ENCODE peak calls at places on chromosomes 6 and 20, in five cellular contexts. Y is NCI-H187; K is transverse colon; O is lung microvascular endothelial cell; V is activated T-helper 1 cell treated with anti-CD3 and anti-CD28 coated beads, Interleukin-12 subunit alpha, Interleukin-12 subunit beta, Interleukin-2, Interleukin-4 antibody, amounts not matched to agents 30 ng/mL and 10 ng/mL and 1 ng/mL, durations not matched to agents 14 hours and 24 hours and 36 hours. Q is an unnamed sample.

GRCh38 chr6:167338551-167339117 is 13.7 kb downstream of the TTLL2 start:
- DNase-seq in O (no peak), Y (no peak), V (no peak), K (no peak), Q (no peak)

GRCh38 chr6:104227502-104227901 is 632.2 kb downstream of the HACE1 start:
- DNase-seq in K (no peak), O (no peak), Y (no peak), V (no peak), Q (no peak)

GRCh38 chr6:142045380-142046270 is 87.1 kb upstream of the GJE1 start:
- DNase-seq in V (no peak), O (peak; percentile 31), K (no peak), Y (no peak), Q (no peak)

GRCh38 chr20:45872626-45873025 is 8.4 kb upstream of the ZSWIM1 start:
- DNase-seq in K (no peak), O (no peak), Y (no peak), V (no peak), Q (no peak)

GRCh38 chr6:90131614-90132423 is 164.8 kb downstream of the BACH2 start:
- DNase-seq in O (no peak), V (no peak), K (no peak), Y (no peak), Q (no peak)

GRCh38 chr6:47672816-47673215 is 25.6 kb upstream of the ADGRF4 start:
- DNase-seq in O (no peak), Y (no peak), K (no peak), V (no peak), Q (no peak)

GRCh38 chr20:56518999-56519398 is 5.5 kb upstream of the FAM209A start:
- DNase-seq in V (no peak), O (no peak), Y (no peak), K (no peak), Q (no peak)

GRCh38 chr6:67880939-67881705 is 754.0 kb upstream of the ADGRB3 start:
- DNase-seq in K (no peak), Y (no peak), V (no peak), O (peak; percentile 87), Q (no peak)

GRCh38 chr6:108565091-108565766 is 4.5 kb downstream of the FOXO3 start:
- DNase-seq in K (no peak), V (no peak), O (peak; percentile 34), Y (no peak), Q (no peak)

GRCh38 chr6:13421425-13422057 is 65.9 kb downstream of the GFOD1 start:
- DNase-seq in V (no peak), O (no peak), Y (no peak), K (no peak), Q (no peak)

GRCh38 chr6:136547336-136547735 is 2.9 kb downstream of the MAP7 start:
- DNase-seq in V (no peak), Y (no peak), O (peak; percentile 17), K (no peak), Q (no peak)

GRCh38 chr6:112010328-112010727 is 43.6 kb upstream of the CCN6 start:
- DNase-seq in K (no peak), V (no peak), O (peak; percentile 41), Y (no peak), Q (no peak)

GRCh38 chr6:77688641-77689040 is 35.8 kb downstream of the MEI4 start:
- DNase-seq in Y (no peak), V (no peak), K (no peak), O (no peak), Q (no peak)

GRCh38 chr6:110233769-110234374 is 53.6 kb downstream of the CDC40 start:
- DNase-seq in Y (no peak), V (no peak), O (peak; percentile 47), K (no peak), Q (no peak)

GRCh38 chr6:56357616-56358373 is 110.4 kb upstream of the COL21A1 start:
- DNase-seq in K (no peak), O (no peak), V (no peak), Y (no peak), Q (no peak)

GRCh38 chr6:43668151-43669028 is 19.2 kb downstream of the MRPS18A start:
- DNase-seq in Y (peak; percentile 16), K (peak; percentile 70), O (peak; percentile 53), V (peak; percentile 30), Q (peak; percentile 23)

GRCh38 chr20:1005452-1006027 is 3.4 kb upstream of the RSPO4 start:
- DNase-seq in V (no peak), Y (no peak), K (peak; percentile 43), O (peak; percentile 29), Q (no peak)

GRCh38 chr6:35675871-35676459 is 12.8 kb downstream of the FKBP5 start:
- DNase-seq in Y (no peak), O (no peak), V (no peak), K (no peak), Q (no peak)

GRCh38 chr20:41509801-41510200 is 108.4 kb downstream of the CHD6 start:
- DNase-seq in K (peak; percentile 46), Y (no peak), V (no peak), O (no peak), Q (no peak)

Q was measured in activated T-helper 2 cell treated with anti-CD3 and anti-CD28 coated beads, Interferon-gamma antibody, Interleukin-2, Interleukin-4, amounts not matched to agents 10 μg/mL and 5 μg/mL and 100 μg/mL, durations not matched to agents 14 hours and 24 hours and 36 hours.